ENCODE peak calls at places on chromosome 4, in five cellular contexts. V, Q, O, H and T are unnamed samples.

GRCh38 chr4:54556081-54556480 is 101.7 kb upstream of the KIT start:
- DNase-seq in H (no peak), O (no peak), V (no peak), Q (no peak), T (no peak)

GRCh38 chr4:16278178-16278577 is 51.9 kb upstream of the TAPT1 start:
- DNase-seq in H (no peak), O (no peak), V (no peak), Q (no peak), T (no peak)

GRCh38 chr4:157128395-157128794 is 52.4 kb downstream of the GLRB start:
- DNase-seq in O (peak), V (peak), H (peak), Q (peak), T (peak)

GRCh38 chr4:110508827-110509446 is 33.0 kb downstream of the ENPEP start:
- DNase-seq in O (peak), H (peak), V (peak), Q (no peak), T (peak)

GRCh38 chr4:110510955-110511544 is 35.1 kb downstream of the ENPEP start:
- DNase-seq in Q (no peak), H (peak), O (peak), V (peak), T (peak)

GRCh38 chr4:36081185-36081584 is 163.1 kb downstream of the ARAP2 start:
- DNase-seq in Q (no peak), H (no peak), O (no peak), V (no peak), T (no peak)

GRCh38 chr4:140044314-140044991 is 109.5 kb downstream of the MAML3 start:
- DNase-seq in V (peak), Q (no peak), H (peak), O (peak), T (peak)

GRCh38 chr4:153651961-153652784 is 31.9 kb upstream of the TLR2 start:
- DNase-seq in O (peak), H (no peak), Q (no peak), V (peak), T (no peak)

GRCh38 chr4:176654565-176655216 is 138.0 kb downstream of the VEGFC start:
- DNase-seq in Q (no peak), O (no peak), V (no peak), H (no peak), T (no peak)

GRCh38 chr4:176664964-176665363 is 127.8 kb downstream of the VEGFC start:
- DNase-seq in V (no peak), Q (no peak), H (peak), O (no peak), T (no peak)

GRCh38 chr4:176656108-176656507 is 136.6 kb downstream of the VEGFC start:
- DNase-seq in H (no peak), V (no peak), Q (no peak), O (no peak), T (no peak)

DNA sequence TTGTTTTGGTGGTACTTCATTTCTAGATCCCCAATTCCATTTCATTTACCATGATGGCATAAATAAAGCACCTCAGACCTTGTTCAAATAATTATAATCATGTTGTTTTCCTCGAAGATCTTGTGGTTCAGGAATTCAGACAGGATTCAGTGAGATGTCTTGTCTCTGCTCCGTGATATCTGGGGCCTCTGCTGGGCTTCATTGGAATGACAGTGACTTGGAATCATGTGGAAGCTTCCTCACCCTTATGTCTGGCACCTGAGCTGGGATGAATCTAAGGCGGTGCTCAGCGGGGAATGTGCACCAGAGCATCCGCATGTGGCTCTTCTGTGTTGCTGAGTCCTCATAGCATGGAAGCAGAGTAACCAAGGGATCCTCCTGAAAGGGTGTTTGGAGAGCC is 132.2 kb downstream of the VEGFC start:
- DNase-seq in O (no peak), H (no peak), Q (no peak), V (peak), T (no peak)
- TF ChIP-seq CTCF in O (peak), H (no peak), Q (no peak), V (peak), T (peak)

DNA sequence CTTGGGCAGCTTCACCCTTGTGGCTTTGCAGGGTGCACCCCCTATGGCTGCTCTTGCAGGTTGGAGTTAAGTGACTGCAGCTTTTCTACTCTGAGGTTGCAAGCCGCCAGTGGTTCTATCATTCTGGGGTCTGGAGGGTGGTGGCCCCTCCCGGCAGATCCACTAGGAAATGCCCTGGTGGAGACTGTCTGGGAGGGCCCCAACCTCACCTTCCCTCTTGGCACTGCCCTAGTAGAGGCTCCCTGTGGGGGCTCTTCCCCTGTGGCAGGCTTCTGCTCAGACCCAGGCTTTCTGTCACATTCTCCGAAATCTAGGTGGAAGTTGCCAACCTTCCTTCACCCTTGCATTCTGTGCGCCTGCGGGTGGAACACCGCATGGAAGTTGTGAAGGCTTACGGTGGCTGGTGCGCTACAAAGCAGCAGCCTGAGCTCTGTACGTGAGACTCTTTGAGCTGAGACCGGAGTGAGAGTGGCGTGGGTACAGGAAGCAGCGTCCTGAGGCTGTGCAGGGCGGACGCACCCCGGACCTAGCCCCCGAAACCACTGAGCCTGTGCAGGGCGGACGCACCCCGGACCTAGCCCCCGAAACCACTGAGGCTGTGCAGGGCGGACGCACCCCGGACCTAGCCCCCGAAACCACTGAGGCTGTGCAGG is 626.7 kb upstream of the FRG1 start:
- DNase-seq in H (no peak), O (no peak), V (no peak), Q (no peak), T (no peak)
- H3K4me3 ChIP-seq in H (no peak), O (no peak), V (no peak), Q (no peak), T (no peak)

DNA sequence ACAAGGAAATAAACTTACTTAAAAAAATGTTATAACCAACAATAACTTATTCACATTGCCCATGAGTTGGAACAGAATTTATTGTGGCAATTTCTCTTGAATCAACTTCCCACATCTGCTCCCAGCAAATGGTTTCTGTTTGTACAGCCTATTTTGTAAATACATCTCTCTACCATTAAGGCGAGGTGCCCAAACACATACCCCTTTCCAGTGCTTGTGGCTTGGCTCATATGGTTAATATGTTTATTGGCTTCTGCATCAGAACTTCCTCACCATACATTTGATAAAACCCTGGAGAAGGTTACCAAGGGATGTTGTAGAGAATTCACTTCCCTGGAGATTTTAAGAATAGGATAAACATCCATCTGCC is 207.1 kb downstream of the SOWAHB start:
- DNase-seq in H (no peak), Q (no peak), O (no peak), V (no peak), T (no peak)
- TF ChIP-seq CTCF in H (no peak), Q (no peak), O (no peak), V (no peak), T (no peak)

GRCh38 chr4:86845593-86845992 is 3.6 kb downstream of the SLC10A6 start:
- DNase-seq in V (peak), O (no peak), Q (no peak), H (no peak), T (no peak)

GRCh38 chr4:86847576-86847975 is 1.6 kb downstream of the SLC10A6 start:
- DNase-seq in O (no peak), H (no peak), Q (no peak), V (peak), T (no peak)

GRCh38 chr4:86846921-86847320 is 2.3 kb downstream of the SLC10A6 start:
- DNase-seq in O (peak), V (no peak), Q (peak), H (no peak), T (peak)

GRCh38 chr4:86848136-86848535 is 1.0 kb downstream of the SLC10A6 start:
- DNase-seq in H (no peak), V (no peak), Q (no peak), O (no peak), T (no peak)

DNA sequence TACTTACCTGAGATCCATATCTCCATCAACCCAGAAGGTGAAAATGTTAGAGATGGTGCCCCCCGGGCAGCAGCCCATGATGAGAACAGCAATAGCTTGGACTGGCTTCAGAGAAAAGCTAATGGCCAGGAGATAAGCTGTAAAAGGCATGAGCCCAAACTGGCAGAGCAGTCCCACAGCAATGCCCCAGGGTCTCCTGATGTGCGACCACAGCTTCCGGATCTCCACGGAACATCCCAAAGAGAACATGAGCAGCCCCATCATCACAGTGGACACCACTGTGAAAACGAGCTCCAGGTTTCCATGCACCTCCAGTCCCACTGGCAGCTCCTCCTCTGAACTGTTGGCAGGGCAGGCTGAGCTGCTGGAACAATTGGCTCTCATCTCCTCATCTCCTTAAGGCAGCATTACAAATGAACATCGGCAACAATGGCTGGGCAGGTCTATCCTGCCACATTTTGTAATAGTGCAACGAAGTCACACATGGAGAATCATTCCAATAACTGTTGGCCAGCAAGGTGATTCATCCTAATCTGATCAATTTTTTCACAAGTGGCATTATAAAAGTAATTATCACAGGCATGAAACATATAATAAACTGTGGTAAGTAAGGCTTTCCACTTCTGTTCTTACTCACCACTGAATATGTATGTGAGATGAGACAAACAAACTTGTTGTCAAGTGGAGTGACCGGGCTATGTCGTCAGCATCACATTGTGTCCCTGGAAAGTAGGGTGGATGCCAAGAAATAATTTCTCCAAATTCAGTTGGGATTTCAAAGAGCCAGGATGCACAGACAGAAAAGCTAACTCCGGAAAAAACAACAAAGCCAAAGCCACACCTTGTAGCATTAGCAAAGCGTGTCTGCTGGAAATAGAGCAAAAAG is at the start of gene SLC10A6:
- DNase-seq in V (peak), Q (no peak), H (no peak), O (peak), T (peak)
- H3K4me3 ChIP-seq in V (peak), Q (peak), H (no peak), O (no peak), T (no peak)

GRCh38 chr4:82842593-82842992 is 44.0 kb upstream of the SCD5 start:
- DNase-seq in Q (no peak), O (peak), H (no peak), V (no peak), T (peak)
- TF ChIP-seq CTCF in Q (peak), O (peak), H (peak), V (peak), T (peak)

DNA sequence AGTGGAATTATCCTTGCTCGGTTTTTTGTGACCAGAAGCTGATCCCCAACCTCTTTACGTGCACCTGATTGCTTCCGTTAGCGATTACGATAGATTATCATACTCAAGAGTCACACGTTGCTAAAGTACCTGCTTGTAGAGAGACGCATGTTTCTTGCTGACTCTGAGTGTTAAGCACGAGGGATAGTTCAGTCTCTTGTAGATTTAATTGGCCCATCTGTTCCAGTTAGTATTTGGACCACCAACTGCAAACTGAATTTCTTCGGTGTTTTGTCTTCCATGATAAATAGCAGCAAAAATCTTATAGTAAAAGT is 513 bp upstream of the COX18 start:
- DNase-seq in H (no peak), V (no peak), O (no peak), Q (no peak), T (no peak)
- H3K4me3 ChIP-seq in H (peak), V (peak), O (peak), Q (peak), T (peak)

DNA sequence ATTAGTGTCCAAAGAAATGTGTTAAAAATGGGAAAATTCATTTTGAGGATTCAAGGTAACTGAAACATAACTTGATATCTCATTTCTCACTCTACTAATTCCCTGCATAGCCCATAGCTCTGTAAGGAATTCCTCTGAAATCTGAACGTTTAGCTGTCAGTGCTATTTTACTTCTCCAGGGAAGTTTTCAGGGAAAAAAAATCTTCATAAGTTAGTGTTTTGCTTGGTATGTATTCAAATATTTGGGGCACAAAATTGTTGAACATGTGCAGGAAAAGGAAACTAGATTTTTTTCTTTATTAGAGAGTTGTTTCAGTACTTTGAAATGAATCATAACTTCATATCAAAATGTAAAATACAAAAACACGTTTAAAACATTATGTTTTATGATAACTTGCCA is 891.4 kb downstream of the CENPC start:
- DNase-seq in V (no peak), O (no peak), H (no peak), Q (no peak), T (peak)
- TF ChIP-seq CTCF in V (no peak), O (no peak), H (no peak), Q (no peak), T (no peak)

GRCh38 chr4:1547131-1547862 is 136.8 kb downstream of the FAM53A start:
- DNase-seq in H (peak), Q (no peak), O (no peak), V (no peak), T (no peak)
- H3K4me3 ChIP-seq in H (no peak), Q (no peak), O (no peak), V (no peak), T (no peak)

GRCh38 chr4:128758314-128758922 is 51.1 kb upstream of the JADE1 start:
- DNase-seq in H (no peak), O (no peak), Q (no peak), V (no peak), T (no peak)

GRCh38 chr4:128757712-128758111 is 51.8 kb upstream of the JADE1 start:
- DNase-seq in V (no peak), Q (no peak), O (no peak), H (peak), T (no peak)
- TF ChIP-seq CTCF in V (no peak), Q (no peak), O (no peak), H (no peak), T (no peak)